ENCODE peak calls at places on chromosome 7, in eight cellular contexts. C is breast epithelium, J is Panc1, A is GM23338, S is K562, T is spleen, P is H1, M is transverse colon. B is an unnamed sample.

GRCh38 chr7:77393261-77393660 is 22.9 kb downstream of the GSAP start:
- DNase-seq in S (no peak), A (no peak), C (no peak), M (no peak), P (no peak), T (no peak), J (peak; percentile 36), B (no peak)

GRCh38 chr7:98872328-98872924 is 2.6 kb upstream of the TMEM130 start:
- DNase-seq in S (peak; percentile 63), P (no peak), J (no peak), T (peak; percentile 16), C (no peak), A (peak; percentile 67), M (no peak), B (no peak)

GRCh38 chr7:36391436-36392198 is 2.0 kb downstream of the ANLN start:
- DNase-seq in A (no peak), M (no peak), S (peak; percentile 26), C (no peak), J (peak; percentile 64), T (no peak), P (no peak), B (no peak)

GRCh38 chr7:157253850-157254249 is 83.0 kb upstream of the DNAJB6 start:
- DNase-seq in A (no peak), T (no peak), P (no peak), M (peak; percentile 65), S (no peak), J (no peak), C (peak; percentile 92), B (no peak)

GRCh38 chr7:276230-276835 is 13.6 kb upstream of the FOXL3 start:
- DNase-seq in P (no peak), M (no peak), S (no peak), A (no peak), C (no peak), J (no peak), T (peak; percentile 31), B (no peak)

GRCh38 chr7:151091988-151092387 is 5.7 kb downstream of the AGAP3 start:
- DNase-seq in P (no peak), C (no peak), T (no peak), S (no peak), A (no peak), M (no peak), J (no peak), B (no peak)

GRCh38 chr7:38929460-38930171 is 20.6 kb upstream of the VPS41 start:
- DNase-seq in P (no peak), M (no peak), T (no peak), S (peak; percentile 33), J (no peak), C (no peak), A (no peak), B (no peak)

GRCh38 chr7:30598121-30598876 is 3.6 kb downstream of the GARS1 start:
- DNase-seq in P (no peak), A (peak; percentile 18), C (no peak), S (no peak), J (no peak), T (no peak), M (no peak), B (no peak)

GRCh38 chr7:144787127-144787526 is 48.7 kb downstream of the TPK1 start:
- DNase-seq in T (no peak), M (no peak), P (no peak), A (peak; percentile 30), J (no peak), S (no peak), C (no peak), B (no peak)

GRCh38 chr7:27176343-27176731 is 2.2 kb upstream of the HOXA10 start:
- DNase-seq in P (no peak), J (no peak), S (no peak), C (no peak), A (peak; percentile 12), M (peak; percentile 24), T (peak; percentile 15), B (no peak)

GRCh38 chr7:21943436-21943835 is 2.3 kb downstream of the CDCA7L start:
- DNase-seq in S (no peak), T (no peak), C (no peak), M (no peak), P (no peak), J (no peak), A (no peak), B (no peak)
- H3K4me3 ChIP-seq in S (no peak overlapping the region), T (no peak overlapping the region), C (no peak overlapping the region), M (no peak overlapping the region), P (peak overlapping the region; percentile 83), J (no peak overlapping the region), A (peak overlapping the region; percentile 71), B (no peak overlapping the region)

GRCh38 chr7:136049818-136050461 is 72.8 kb upstream of the MTPN start:
- DNase-seq in J (no peak), M (no peak), A (no peak), C (no peak), T (no peak), S (no peak), P (no peak), B (no peak)
- TF ChIP-seq POLR2AphosphoS5 in J (no peak), M (no peak), A (no peak), C (no peak), T (no peak), S (no peak), P (no peak), B (no peak)

GRCh38 chr7:68107968-68108367 is 1111.3 kb downstream of the TYW1 start:
- DNase-seq in J (no peak), M (no peak), C (no peak), T (no peak), S (no peak), A (no peak), P (no peak), B (no peak)
- H3K36me3 ChIP-seq in J (no peaks in the 10 kb centered on the region), M (no peaks in the 10 kb centered on the region), C (no peaks in the 10 kb centered on the region), T (no peaks in the 10 kb centered on the region), S (no peaks in the 10 kb centered on the region), A (no peaks in the 10 kb centered on the region), P (no peaks in the 10 kb centered on the region), B (no peaks in the 10 kb centered on the region)

DNA sequence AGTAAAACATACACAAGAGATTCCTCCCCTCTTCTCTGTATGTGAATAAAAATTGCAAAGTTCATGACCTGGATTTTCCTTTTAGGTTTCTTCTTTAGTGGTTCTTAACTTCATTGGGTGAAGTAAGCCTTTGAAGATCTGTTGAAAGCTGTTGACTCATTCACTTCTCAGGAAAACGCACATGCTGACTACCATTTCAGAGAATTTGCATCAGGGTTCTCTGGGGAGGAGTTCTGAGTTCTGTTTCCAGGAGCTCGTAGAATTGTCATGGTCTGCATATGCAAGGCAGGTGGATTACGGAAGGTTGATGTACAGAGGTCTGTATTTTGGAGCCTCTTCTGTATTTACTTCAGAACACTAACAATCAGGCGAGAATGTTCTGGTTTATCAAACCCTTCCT is 962 bp upstream of the SLC26A4 start:
- DNase-seq in C (no peak), S (peak; percentile 39), J (peak; percentile 7), A (no peak), M (no peak), P (no peak), T (no peak), B (no peak)
- H3K4me3 ChIP-seq in C (no peak overlapping the region), S (no peak overlapping the region), J (no peak overlapping the region), A (peak overlapping the region; percentile 76), M (no peak overlapping the region), P (no peak overlapping the region), T (no peak overlapping the region), B (no peak overlapping the region)